ENCODE peak calls at places on chromosome 1, in ten cellular contexts. K is BE2C, O is neural crest cell, P is HFFc6, E is lung, X is AG10803, W is cardiac muscle cell, Q is OCI-LY7, R is GM13977, T is mammary epithelial cell. H is an unnamed sample.

GRCh38 chr1:219179293-219179692 is 5.6 kb downstream of the LYPLAL1 start:
- DNase-seq in K (no peak), O (no peak), P (no peak), E (no peak), X (peak), W (peak), Q (no peak), R (no peak), T (peak), H (no peak)

GRCh38 chr1:207646891-207647290 is 2.0 kb downstream of the CR1L start:
- DNase-seq in K (no peak), O (no peak), P (no peak), E (no peak), X (no peak), W (no peak), Q (no peak), R (no peak), T (no peak), H (no peak)

GRCh38 chr1:36609241-36610027 is 126.7 kb upstream of the CSF3R start:
- DNase-seq in K (peak), O (peak), P (peak), E (peak), X (peak), W (peak), Q (peak), R (peak), T (peak), H (no peak)

GRCh38 chr1:54331843-54332688 is 74.1 kb downstream of the SSBP3 start:
- DNase-seq in K (no peak), O (no peak), P (no peak), E (no peak), X (no peak), W (no peak), Q (no peak), R (no peak), T (no peak), H (no peak)

GRCh38 chr1:39183503-39184353 is 20.8 kb upstream of the MACF1 start:
- DNase-seq in K (peak), O (no peak), P (peak), E (peak), X (peak), W (peak), Q (peak), R (peak), T (peak), H (peak)

GRCh38 chr1:209869242-209870149 is 41.7 kb downstream of the UTP25 start:
- DNase-seq in K (no peak), O (no peak), P (no peak), E (no peak), X (peak), W (peak), Q (no peak), R (no peak), T (no peak), H (no peak)

GRCh38 chr1:109243221-109243620 is 6.1 kb upstream of the CELSR2 start:
- DNase-seq in K (no peak), O (no peak), P (no peak), E (no peak), X (no peak), W (no peak), Q (no peak), R (no peak), T (no peak), H (no peak)

GRCh38 chr1:8259498-8260290 is 58.2 kb upstream of the SLC45A1 start:
- DNase-seq in K (no peak), O (no peak), P (peak), E (peak), X (peak), W (peak), Q (no peak), R (no peak), T (peak), H (no peak)

GRCh38 chr1:12518956-12519707 is 98.9 kb downstream of the DHRS3 start:
- DNase-seq in K (no peak), O (no peak), P (peak), E (no peak), X (peak), W (peak), Q (no peak), R (no peak), T (no peak), H (no peak)

GRCh38 chr1:201584510-201584991 is 45.6 kb downstream of the NAV1 start:
- DNase-seq in K (peak), O (no peak), P (peak), E (no peak), X (peak), W (peak), Q (no peak), R (no peak), T (no peak), H (no peak)

GRCh38 chr1:36528361-36529349 is 45.9 kb upstream of the CSF3R start:
- DNase-seq in K (no peak), O (no peak), P (no peak), E (no peak), X (no peak), W (no peak), Q (peak), R (no peak), T (no peak), H (peak)

GRCh38 chr1:116374340-116375164 is 1.5 kb downstream of the ATP1A1 start:
- DNase-seq in K (peak), O (no peak), P (no peak), E (no peak), X (no peak), W (no peak), Q (peak), R (no peak), T (peak), H (no peak)

GRCh38 chr1:38246955-38247952 is 200.7 kb upstream of the POU3F1 start:
- DNase-seq in K (no peak), O (peak), P (peak), E (no peak), X (peak), W (no peak), Q (no peak), R (no peak), T (no peak), H (no peak)

GRCh38 chr1:109630081-109630880 is 10.6 kb downstream of the AMPD2 start:
- DNase-seq in K (no peak), O (no peak), P (no peak), E (peak), X (no peak), W (no peak), Q (peak), R (no peak), T (no peak), H (no peak)

GRCh38 chr1:201355471-201355870 is 22.0 kb downstream of the TNNT2 start:
- DNase-seq in K (no peak), O (no peak), P (no peak), E (no peak), X (no peak), W (no peak), Q (no peak), R (no peak), T (no peak), H (no peak)

GRCh38 chr1:116375884-116376733 is 3.1 kb downstream of the ATP1A1 start:
- DNase-seq in K (peak), O (no peak), P (peak), E (peak), X (peak), W (peak), Q (peak), R (no peak), T (peak), H (no peak)

GRCh38 chr1:192901500-192901899 is 92.7 kb downstream of the RGS2 start:
- DNase-seq in K (no peak), O (no peak), P (no peak), E (no peak), X (no peak), W (no peak), Q (no peak), R (no peak), T (peak), H (no peak)

GRCh38 chr1:166032901-166033371 is 133.9 kb downstream of the FAM78B start:
- DNase-seq in K (peak), O (no peak), P (no peak), E (no peak), X (no peak), W (no peak), Q (no peak), R (no peak), T (no peak), H (no peak)

GRCh38 chr1:25906644-25907300 is 553 bp upstream of the STMN1 start:
- DNase-seq in K (peak), O (peak), P (no peak), E (no peak), X (no peak), W (no peak), Q (no peak), R (no peak), T (no peak), H (no peak)

GRCh38 chr1:181655756-181656155 is 172.4 kb downstream of the CACNA1E start:
- DNase-seq in K (no peak), O (no peak), P (no peak), E (no peak), X (no peak), W (no peak), Q (no peak), R (no peak), T (peak), H (no peak)

GRCh38 chr1:41876533-41877445 is 41.9 kb downstream of the HIVEP3 start:
- DNase-seq in K (no peak), O (peak), P (no peak), E (no peak), X (peak), W (peak), Q (no peak), R (no peak), T (no peak), H (no peak)

GRCh38 chr1:32684167-32684811 is 18.3 kb downstream of the SYNC start:
- DNase-seq in K (no peak), O (no peak), P (peak), E (no peak), X (peak), W (peak), Q (no peak), R (no peak), T (peak), H (no peak)

GRCh38 chr1:240888039-240888786 is 276.3 kb upstream of the GREM2 start:
- DNase-seq in K (peak), O (peak), P (no peak), E (peak), X (no peak), W (no peak), Q (peak), R (peak), T (peak), H (no peak)

GRCh38 chr1:42176902-42177519 is 12.5 kb upstream of the GUCA2A start:
- DNase-seq in K (no peak), O (no peak), P (peak), E (no peak), X (peak), W (peak), Q (peak), R (peak), T (peak), H (no peak)

GRCh38 chr1:56821462-56821797 is 2.2 kb upstream of the FYB2 start:
- DNase-seq in K (no peak), O (no peak), P (peak), E (no peak), X (no peak), W (peak), Q (no peak), R (no peak), T (no peak), H (no peak)

GRCh38 chr1:107599220-107599619 is 365.8 kb downstream of the VAV3 start:
- DNase-seq in K (no peak), O (no peak), P (no peak), E (no peak), X (no peak), W (no peak), Q (no peak), R (no peak), T (no peak), H (no peak)

GRCh38 chr1:111879086-111879485 is 110.4 kb downstream of the KCND3 start:
- DNase-seq in K (no peak), O (no peak), P (no peak), E (no peak), X (no peak), W (no peak), Q (no peak), R (no peak), T (peak), H (no peak)

GRCh38 chr1:109275706-109276345 is 7.1 kb downstream of the PSRC1 start:
- DNase-seq in K (peak), O (no peak), P (peak), E (no peak), X (peak), W (no peak), Q (no peak), R (no peak), T (peak), H (no peak)

GRCh38 chr1:180567664-180568063 is 8.9 kb downstream of the OVAAL start:
- DNase-seq in K (no peak), O (no peak), P (no peak), E (no peak), X (peak), W (peak), Q (no peak), R (no peak), T (no peak), H (no peak)

GRCh38 chr1:93613895-93614294 is 67.7 kb downstream of the BCAR3 start:
- DNase-seq in K (no peak), O (no peak), P (no peak), E (no peak), X (peak), W (peak), Q (no peak), R (no peak), T (no peak), H (no peak)

GRCh38 chr1:214332950-214333798 is 52.2 kb downstream of the SMYD2 start:
- DNase-seq in K (peak), O (peak), P (peak), E (peak), X (peak), W (peak), Q (peak), R (peak), T (no peak), H (no peak)

GRCh38 chr1:38005195-38006007 is at the start of gene FHL3:
- DNase-seq in K (peak), O (no peak), P (no peak), E (peak), X (peak), W (peak), Q (no peak), R (peak), T (no peak), H (no peak)

GRCh38 chr1:43952731-43953350 is 6.1 kb downstream of the IPO13 start:
- DNase-seq in K (no peak), O (no peak), P (no peak), E (no peak), X (no peak), W (no peak), Q (no peak), R (no peak), T (no peak), H (no peak)

GRCh38 chr1:199422206-199422605 is 605.3 kb upstream of the NR5A2 start:
- DNase-seq in K (peak), O (no peak), P (peak), E (no peak), X (peak), W (peak), Q (no peak), R (no peak), T (peak), H (no peak)

GRCh38 chr1:37575692-37576091 is 19.0 kb downstream of the DNALI1 start:
- DNase-seq in K (no peak), O (no peak), P (peak), E (no peak), X (no peak), W (peak), Q (no peak), R (no peak), T (no peak), H (no peak)

DNA sequence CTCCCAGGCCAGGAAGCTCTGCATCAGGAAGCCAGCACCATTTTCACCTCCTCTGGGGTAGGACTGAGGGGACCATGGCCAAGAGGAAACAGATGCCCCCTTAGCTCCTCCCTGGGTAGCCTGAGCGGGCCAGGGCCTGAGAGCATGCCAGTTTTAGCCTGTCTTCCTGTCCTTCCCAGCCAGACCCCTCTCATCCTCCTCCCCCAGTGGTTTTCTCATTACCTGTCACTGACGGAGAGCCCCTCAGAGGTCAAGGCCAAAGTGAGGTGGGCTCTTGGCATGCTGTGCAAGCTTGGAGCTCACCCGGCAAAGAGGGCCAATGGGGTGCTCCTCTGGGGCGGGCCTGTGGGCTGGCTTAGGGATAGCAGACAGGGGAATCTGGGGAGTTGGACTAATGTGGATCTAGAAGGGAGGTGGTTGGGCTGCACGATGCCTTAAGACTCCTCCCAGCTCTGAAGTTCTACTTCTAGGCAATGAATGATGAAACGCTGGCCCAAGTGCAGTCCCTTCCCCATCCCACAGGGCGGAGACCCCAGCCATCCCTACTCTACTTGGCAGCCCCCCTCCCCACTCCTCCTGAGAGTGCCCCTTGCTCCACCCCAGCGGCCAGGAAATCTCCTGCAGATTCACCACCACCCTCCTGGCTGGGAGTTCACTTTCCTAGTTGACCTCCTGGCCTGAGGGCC is 9.5 kb upstream of the LMNA start:
- DNase-seq in K (no peak), O (no peak), P (peak), E (no peak), X (peak), W (peak), Q (no peak), R (no peak), T (no peak), H (no peak)
- TF ChIP-seq CTCF in K (no peak), O (no peak), P (peak), E (no peak), X (peak), W (no peak), Q (no peak), R (no peak), T (no peak), H (no peak)

GRCh38 chr1:204692320-204692851 is 6.8 kb upstream of the LRRN2 start:
- DNase-seq in K (no peak), O (no peak), P (no peak), E (no peak), X (no peak), W (no peak), Q (peak), R (no peak), T (no peak), H (no peak)
- TF ChIP-seq CTCF in K (peak), O (peak), P (no peak), E (no peak), X (no peak), W (no peak), Q (peak), R (no peak), T (no peak), H (no peak)

DNA sequence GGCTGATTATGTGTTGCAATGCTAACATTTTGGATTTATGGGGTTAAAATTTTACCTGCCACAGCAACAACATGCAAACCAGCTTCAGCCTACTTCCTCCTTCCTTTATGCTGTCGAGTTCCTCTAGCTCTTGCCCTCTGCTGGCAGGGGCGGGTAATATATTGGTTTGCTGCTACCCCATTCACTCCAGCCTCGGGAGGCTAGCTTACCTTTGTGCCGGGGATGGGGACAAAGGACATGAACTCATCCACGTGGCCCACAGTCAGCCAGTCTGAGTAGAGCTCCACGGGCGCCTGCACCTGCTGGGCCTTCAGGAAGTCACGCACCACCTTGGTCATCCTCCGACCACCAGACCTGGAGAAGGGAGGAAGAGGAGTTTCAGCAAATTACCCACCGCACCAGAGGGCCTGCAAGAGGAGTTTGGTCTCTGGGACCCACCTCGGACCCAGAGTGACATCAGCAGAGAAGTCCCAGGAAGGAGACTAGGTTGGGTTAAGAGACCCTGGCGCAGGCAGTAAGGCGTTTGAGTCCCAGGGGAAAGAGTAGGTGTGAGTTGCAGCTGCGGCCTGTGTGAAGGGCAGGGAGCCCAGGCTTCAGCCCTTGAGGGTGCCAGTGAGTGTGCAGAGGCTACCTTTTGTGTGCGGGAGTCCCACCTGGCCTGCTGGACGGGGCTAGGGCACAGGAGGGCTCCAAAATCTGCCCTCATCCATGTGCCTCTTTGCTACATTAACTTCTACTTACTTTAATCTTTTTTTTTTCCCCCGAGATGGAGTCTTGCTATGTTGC is 21.8 kb upstream of the SDHB start:
- DNase-seq in K (no peak), O (peak), P (no peak), E (no peak), X (no peak), W (peak), Q (peak), R (peak), T (no peak), H (no peak)
- TF ChIP-seq CTCF in K (peak), O (peak), P (peak), E (no peak), X (peak), W (peak), Q (peak), R (peak), T (peak), H (peak)

GRCh38 chr1:164673584-164674214 is 114.7 kb downstream of the PBX1 start:
- DNase-seq in K (peak), O (peak), P (no peak), E (no peak), X (no peak), W (no peak), Q (peak), R (no peak), T (no peak), H (no peak)
- TF ChIP-seq CTCF in K (peak), O (peak), P (peak), E (no peak), X (peak), W (peak), Q (peak), R (peak), T (peak), H (peak)

DNA sequence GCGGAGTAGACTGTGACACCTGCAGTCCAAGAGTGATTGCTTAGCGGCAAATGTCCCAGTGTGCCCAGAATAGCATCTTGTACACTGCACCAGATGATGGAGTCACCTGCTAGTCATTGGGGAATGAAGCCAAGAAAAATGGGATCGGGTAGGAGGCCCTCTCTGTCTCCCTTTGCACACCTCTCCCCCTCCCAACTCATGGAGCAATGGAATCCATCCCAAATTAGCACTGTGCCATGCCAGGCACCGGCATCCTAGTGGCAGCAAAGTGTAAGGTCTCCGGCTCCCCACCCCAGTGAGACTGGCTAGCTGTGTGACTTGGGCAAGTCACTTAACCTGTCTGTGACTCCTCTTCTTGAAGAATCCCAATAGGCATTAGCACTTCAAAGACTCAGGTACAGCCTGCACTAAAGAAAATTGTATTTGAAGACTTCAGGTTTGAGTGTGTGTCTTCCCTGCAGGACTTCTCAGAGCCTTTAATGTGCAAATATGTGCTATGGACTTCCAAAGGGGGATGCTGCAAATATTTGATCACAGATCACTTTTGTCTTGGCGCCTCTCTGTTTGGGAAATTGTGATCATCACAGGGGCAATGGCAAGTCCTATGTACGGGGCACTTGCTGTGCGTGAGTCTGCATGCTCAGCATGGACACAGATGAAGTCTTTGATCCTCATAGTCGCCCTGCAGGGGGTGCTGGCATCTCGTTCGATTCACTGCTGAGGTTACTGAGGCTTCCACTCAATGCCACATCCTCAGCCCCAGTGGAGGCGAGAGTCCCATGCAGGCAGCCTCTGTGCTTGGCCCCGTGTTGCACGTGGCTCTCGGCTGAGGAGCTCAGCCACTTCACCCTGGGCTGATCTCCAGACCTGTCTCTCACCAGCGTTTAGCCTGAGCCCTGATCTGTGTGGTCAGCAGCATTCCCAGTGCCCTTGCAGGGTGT is 272.9 kb upstream of the C1orf174 start:
- DNase-seq in K (no peak), O (peak), P (no peak), E (no peak), X (no peak), W (no peak), Q (peak), R (peak), T (no peak), H (no peak)
- TF ChIP-seq CTCF in K (no peak), O (no peak), P (no peak), E (no peak), X (no peak), W (no peak), Q (peak), R (no peak), T (no peak), H (no peak)

H was measured in CD14-positive monocyte.